ENCODE peak calls at places on chromosome 5, in nine cellular contexts. One of them, this sample, is unnamed. For H3K4me1, the result is how much of the 10 kb centered on the place peaks cover.

GRCh38 chr5:65721050-65721774 is 697 bp downstream of the SGTB start:
- DNase-seq in cardiac muscle cell: peak
- DNase-seq in upper lobe of right lung: peak
- DNase-seq in HCT116: no peak
- DNase-seq in fibroblast of lung: peak
- DNase-seq in A549: peak
- DNase-seq in sigmoid colon: peak
- DNase-seq in testis: peak
- DNase-seq in SJSA1: peak
- DNase-seq in this sample: peak

GRCh38 chr5:67808340-67808739 is 407.2 kb upstream of the PIK3R1 start:
- DNase-seq in cardiac muscle cell: no peak
- DNase-seq in upper lobe of right lung: no peak
- DNase-seq in HCT116: no peak
- DNase-seq in fibroblast of lung: no peak
- DNase-seq in A549: no peak
- DNase-seq in sigmoid colon: no peak
- DNase-seq in testis: no peak
- DNase-seq in SJSA1: no peak
- DNase-seq in this sample: no peak

GRCh38 chr5:133792025-133792424 is 176.4 kb downstream of the C5orf15 start:
- DNase-seq in cardiac muscle cell: no peak
- DNase-seq in upper lobe of right lung: no peak
- DNase-seq in HCT116: no peak
- DNase-seq in fibroblast of lung: no peak
- DNase-seq in A549: no peak
- DNase-seq in sigmoid colon: no peak
- DNase-seq in testis: no peak
- DNase-seq in SJSA1: no peak
- DNase-seq in this sample: no peak

GRCh38 chr5:50445281-50445949 is 4.3 kb upstream of the EMB start:
- DNase-seq in cardiac muscle cell: no peak
- DNase-seq in upper lobe of right lung: no peak
- DNase-seq in HCT116: no peak
- DNase-seq in fibroblast of lung: no peak
- DNase-seq in A549: no peak
- DNase-seq in sigmoid colon: no peak
- DNase-seq in testis: no peak
- DNase-seq in SJSA1: no peak
- DNase-seq in this sample: peak

GRCh38 chr5:11992518-11992917 is 88.3 kb upstream of the CTNND2 start:
- DNase-seq in cardiac muscle cell: no peak
- DNase-seq in upper lobe of right lung: no peak
- DNase-seq in HCT116: no peak
- DNase-seq in fibroblast of lung: no peak
- DNase-seq in A549: no peak
- DNase-seq in sigmoid colon: no peak
- DNase-seq in testis: no peak
- DNase-seq in SJSA1: no peak
- DNase-seq in this sample: no peak

GRCh38 chr5:11385251-11385900 is 518.9 kb downstream of the CTNND2 start:
- DNase-seq in cardiac muscle cell: no peak
- DNase-seq in upper lobe of right lung: no peak
- DNase-seq in HCT116: no peak
- DNase-seq in fibroblast of lung: no peak
- DNase-seq in A549: no peak
- DNase-seq in sigmoid colon: no peak
- DNase-seq in testis: no peak
- DNase-seq in SJSA1: no peak
- DNase-seq in this sample: no peak

GRCh38 chr5:11363779-11364178 is 540.5 kb downstream of the CTNND2 start:
- DNase-seq in cardiac muscle cell: no peak
- DNase-seq in upper lobe of right lung: no peak
- DNase-seq in HCT116: no peak
- DNase-seq in fibroblast of lung: no peak
- DNase-seq in A549: no peak
- DNase-seq in sigmoid colon: no peak
- DNase-seq in testis: no peak
- DNase-seq in SJSA1: no peak
- DNase-seq in this sample: no peak

GRCh38 chr5:80069251-80069650 is 34.1 kb downstream of the THBS4 start:
- DNase-seq in cardiac muscle cell: peak
- DNase-seq in upper lobe of right lung: no peak
- DNase-seq in HCT116: no peak
- DNase-seq in fibroblast of lung: no peak
- DNase-seq in A549: no peak
- DNase-seq in sigmoid colon: no peak
- DNase-seq in testis: no peak
- DNase-seq in SJSA1: no peak
- DNase-seq in this sample: no peak

GRCh38 chr5:139141841-139142240 is 56.3 kb downstream of the SIL1 start:
- DNase-seq in cardiac muscle cell: peak
- DNase-seq in upper lobe of right lung: peak
- DNase-seq in HCT116: peak
- DNase-seq in fibroblast of lung: peak
- DNase-seq in A549: no peak
- DNase-seq in sigmoid colon: peak
- DNase-seq in testis: peak
- DNase-seq in SJSA1: no peak
- DNase-seq in this sample: no peak

GRCh38 chr5:168603776-168604175 is 24.6 kb upstream of the PANK3 start:
- DNase-seq in cardiac muscle cell: peak
- DNase-seq in upper lobe of right lung: no peak
- DNase-seq in HCT116: no peak
- DNase-seq in fibroblast of lung: peak
- DNase-seq in A549: no peak
- DNase-seq in sigmoid colon: no peak
- DNase-seq in testis: no peak
- DNase-seq in SJSA1: peak
- DNase-seq in this sample: no peak

GRCh38 chr5:142627371-142628217 is 58.3 kb downstream of the FGF1 start:
- DNase-seq in cardiac muscle cell: no peak
- DNase-seq in upper lobe of right lung: no peak
- DNase-seq in HCT116: no peak
- DNase-seq in fibroblast of lung: no peak
- DNase-seq in A549: no peak
- DNase-seq in sigmoid colon: no peak
- DNase-seq in testis: no peak
- DNase-seq in SJSA1: no peak
- DNase-seq in this sample: no peak

GRCh38 chr5:116380615-116381014 is 194.0 kb downstream of the SEMA6A start:
- DNase-seq in cardiac muscle cell: no peak
- DNase-seq in upper lobe of right lung: no peak
- DNase-seq in HCT116: no peak
- DNase-seq in fibroblast of lung: no peak
- DNase-seq in A549: no peak
- DNase-seq in sigmoid colon: no peak
- DNase-seq in testis: no peak
- DNase-seq in SJSA1: no peak
- DNase-seq in this sample: no peak

GRCh38 chr5:63439537-63439936 is 522.7 kb downstream of the HTR1A start:
- DNase-seq in cardiac muscle cell: no peak
- DNase-seq in upper lobe of right lung: no peak
- DNase-seq in HCT116: no peak
- DNase-seq in fibroblast of lung: no peak
- DNase-seq in A549: no peak
- DNase-seq in sigmoid colon: no peak
- DNase-seq in testis: no peak
- DNase-seq in SJSA1: no peak
- DNase-seq in this sample: no peak

GRCh38 chr5:103389362-103389761 is 130.8 kb downstream of the MACIR start:
- DNase-seq in cardiac muscle cell: no peak
- DNase-seq in upper lobe of right lung: no peak
- DNase-seq in HCT116: no peak
- DNase-seq in fibroblast of lung: no peak
- DNase-seq in A549: no peak
- DNase-seq in sigmoid colon: no peak
- DNase-seq in testis: no peak
- DNase-seq in SJSA1: no peak
- DNase-seq in this sample: no peak

GRCh38 chr5:152514827-152515397 is 109.8 kb upstream of the NMUR2 start:
- DNase-seq in cardiac muscle cell: peak
- DNase-seq in upper lobe of right lung: no peak
- DNase-seq in HCT116: peak
- DNase-seq in fibroblast of lung: peak
- DNase-seq in A549: peak
- DNase-seq in sigmoid colon: no peak
- DNase-seq in testis: no peak
- DNase-seq in SJSA1: peak
- DNase-seq in this sample: no peak

GRCh38 chr5:117888688-117889087 is 1099.7 kb downstream of the DTWD2 start:
- DNase-seq in cardiac muscle cell: peak
- DNase-seq in upper lobe of right lung: no peak
- DNase-seq in HCT116: no peak
- DNase-seq in fibroblast of lung: no peak
- DNase-seq in A549: no peak
- DNase-seq in sigmoid colon: no peak
- DNase-seq in testis: peak
- DNase-seq in SJSA1: no peak
- DNase-seq in this sample: no peak

GRCh38 chr5:132427285-132428146 is 58.0 kb downstream of the SLC22A5 start:
- DNase-seq in cardiac muscle cell: no peak
- DNase-seq in upper lobe of right lung: peak
- DNase-seq in HCT116: no peak
- DNase-seq in fibroblast of lung: no peak
- DNase-seq in A549: no peak
- DNase-seq in sigmoid colon: no peak
- DNase-seq in testis: no peak
- DNase-seq in SJSA1: no peak
- DNase-seq in this sample: peak
- H3K27ac ChIP-seq in cardiac muscle cell: peak
- H3K27ac ChIP-seq in upper lobe of right lung: peak
- H3K27ac ChIP-seq in HCT116: peak
- H3K27ac ChIP-seq in fibroblast of lung: peak
- H3K27ac ChIP-seq in A549: peak
- H3K27ac ChIP-seq in sigmoid colon: peak
- H3K27ac ChIP-seq in testis: no peak
- H3K27ac ChIP-seq in SJSA1: peak
- H3K27ac ChIP-seq in this sample: peak

GRCh38 chr5:131275996-131276535 is 12.2 kb downstream of the CDC42SE2 start:
- DNase-seq in cardiac muscle cell: no peak
- DNase-seq in upper lobe of right lung: no peak
- DNase-seq in HCT116: no peak
- DNase-seq in fibroblast of lung: no peak
- DNase-seq in A549: no peak
- DNase-seq in sigmoid colon: no peak
- DNase-seq in testis: no peak
- DNase-seq in SJSA1: no peak
- DNase-seq in this sample: no peak
- H3K4me3 ChIP-seq in cardiac muscle cell: no peak
- H3K4me3 ChIP-seq in upper lobe of right lung: no peak
- H3K4me3 ChIP-seq in HCT116: no peak
- H3K4me3 ChIP-seq in fibroblast of lung: no peak
- H3K4me3 ChIP-seq in A549: no peak
- H3K4me3 ChIP-seq in sigmoid colon: no peak
- H3K4me3 ChIP-seq in testis: no peak
- H3K4me3 ChIP-seq in SJSA1: no peak
- H3K4me3 ChIP-seq in this sample: peak

GRCh38 chr5:7874639-7875038 is 5.7 kb downstream of the MTRR start:
- DNase-seq in cardiac muscle cell: no peak
- DNase-seq in upper lobe of right lung: no peak
- DNase-seq in HCT116: no peak
- DNase-seq in fibroblast of lung: no peak
- DNase-seq in A549: no peak
- DNase-seq in sigmoid colon: no peak
- DNase-seq in testis: no peak
- DNase-seq in SJSA1: no peak
- DNase-seq in this sample: no peak
- H3K4me1 ChIP-seq in cardiac muscle cell: under half
- H3K4me1 ChIP-seq in upper lobe of right lung: under half
- H3K4me1 ChIP-seq in HCT116: under half
- H3K4me1 ChIP-seq in fibroblast of lung: under half
- H3K4me1 ChIP-seq in A549: half or more
- H3K4me1 ChIP-seq in sigmoid colon: under half
- H3K4me1 ChIP-seq in testis: under half
- H3K4me1 ChIP-seq in SJSA1: under half
- H3K4me1 ChIP-seq in this sample: half or more

GRCh38 chr5:88396635-88397285 is 128.1 kb upstream of the TMEM161B start:
- DNase-seq in cardiac muscle cell: no peak
- DNase-seq in upper lobe of right lung: no peak
- DNase-seq in HCT116: no peak
- DNase-seq in fibroblast of lung: no peak
- DNase-seq in A549: no peak
- DNase-seq in sigmoid colon: no peak
- DNase-seq in testis: no peak
- DNase-seq in SJSA1: no peak
- DNase-seq in this sample: no peak

GRCh38 chr5:88393082-88393481 is 124.4 kb upstream of the TMEM161B start:
- DNase-seq in cardiac muscle cell: no peak
- DNase-seq in upper lobe of right lung: no peak
- DNase-seq in HCT116: no peak
- DNase-seq in fibroblast of lung: no peak
- DNase-seq in A549: no peak
- DNase-seq in sigmoid colon: no peak
- DNase-seq in testis: no peak
- DNase-seq in SJSA1: no peak
- DNase-seq in this sample: no peak

GRCh38 chr5:88393721-88394530 is 125.3 kb upstream of the TMEM161B start:
- DNase-seq in cardiac muscle cell: no peak
- DNase-seq in upper lobe of right lung: no peak
- DNase-seq in HCT116: no peak
- DNase-seq in fibroblast of lung: no peak
- DNase-seq in A549: no peak
- DNase-seq in sigmoid colon: no peak
- DNase-seq in testis: no peak
- DNase-seq in SJSA1: no peak
- DNase-seq in this sample: no peak

GRCh38 chr5:88396126-88396525 is 127.5 kb upstream of the TMEM161B start:
- DNase-seq in cardiac muscle cell: no peak
- DNase-seq in upper lobe of right lung: no peak
- DNase-seq in HCT116: no peak
- DNase-seq in fibroblast of lung: no peak
- DNase-seq in A549: no peak
- DNase-seq in sigmoid colon: no peak
- DNase-seq in testis: no peak
- DNase-seq in SJSA1: no peak
- DNase-seq in this sample: no peak

DNA sequence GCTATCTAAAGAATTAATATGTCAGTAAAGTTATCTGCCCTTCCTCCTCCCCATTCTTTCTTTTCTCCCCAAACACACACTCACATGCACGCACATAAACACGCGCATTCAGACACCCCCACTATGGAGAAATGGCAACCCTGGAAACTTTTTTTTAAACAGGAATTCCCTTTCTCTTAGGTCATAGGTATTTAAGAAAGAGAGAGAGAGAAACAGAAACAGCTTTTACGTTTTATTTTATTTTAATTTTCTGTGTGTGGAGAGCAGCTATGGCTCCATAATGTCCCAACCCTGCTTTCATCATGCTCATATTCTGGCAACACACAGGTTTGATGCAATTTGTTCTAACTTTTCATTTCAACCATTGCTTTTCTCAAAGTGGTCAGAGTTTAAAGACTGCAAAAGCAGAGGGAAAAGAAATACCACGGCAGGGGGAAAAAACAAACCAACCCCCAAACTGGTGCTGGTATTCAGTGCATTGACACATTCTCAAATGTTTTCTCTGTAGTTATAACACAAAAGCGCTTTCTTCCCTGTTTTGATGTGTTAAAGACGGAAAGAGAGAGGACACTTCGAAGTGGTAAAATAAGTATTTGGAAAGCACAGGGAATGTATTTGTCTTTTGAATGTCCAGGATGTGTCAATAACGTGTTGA is 126.0 kb upstream of the TMEM161B start:
- DNase-seq in cardiac muscle cell: no peak
- DNase-seq in upper lobe of right lung: no peak
- DNase-seq in HCT116: no peak
- DNase-seq in fibroblast of lung: peak
- DNase-seq in A549: no peak
- DNase-seq in sigmoid colon: no peak
- DNase-seq in testis: no peak
- DNase-seq in SJSA1: no peak
- DNase-seq in this sample: no peak
- H3K27ac ChIP-seq in cardiac muscle cell: no peak
- H3K27ac ChIP-seq in upper lobe of right lung: no peak
- H3K27ac ChIP-seq in HCT116: no peak
- H3K27ac ChIP-seq in fibroblast of lung: no peak
- H3K27ac ChIP-seq in A549: no peak
- H3K27ac ChIP-seq in sigmoid colon: no peak
- H3K27ac ChIP-seq in testis: no peak
- H3K27ac ChIP-seq in SJSA1: no peak
- H3K27ac ChIP-seq in this sample: no peak

This sample was measured in CD4-positive, alpha-beta memory T cell.